ENCODE peak calls at places on chromosomes 1 and 21, in nine cellular contexts. G is NCI-H2081; A is endothelial cell; V is stromal cell of bone marrow; D is T-helper 2 cell; B is activated T-cell treated with anti-CD3 and anti-CD28 coated beads, Interleukin-2, amount 50 U/mL, for 4 hours; M is C1 segment of cervical spinal cord; X is dermis blood vessel endothelial cell; P is AG04450. R is an unnamed sample.

GRCh38 chr1:218669431-218669830 is 324.3 kb downstream of the TGFB2 start:
- DNase-seq in G (no peak), A (no peak), V (no peak), D (no peak), B (no peak), M (no peak), X (no peak), P (no peak), R (no peak)

GRCh38 chr1:184242507-184242943 is 144.3 kb upstream of the C1orf21 start:
- DNase-seq in G (no peak), A (no peak), V (peak; percentile 33), D (no peak), B (no peak), M (no peak), X (peak; percentile 32), P (peak; percentile 49), R (peak; percentile 21)

GRCh38 chr21:46368533-46369285 is 44.8 kb downstream of the PCNT start:
- DNase-seq in G (no peak), A (no peak), V (no peak), D (no peak), B (no peak), M (no peak), X (peak; percentile 17), P (no peak), R (peak; percentile 20)

GRCh38 chr1:37817481-37817880 is 9.5 kb upstream of the YRDC start:
- DNase-seq in G (peak; percentile 25), A (no peak), V (no peak), D (no peak), B (no peak), M (no peak), X (no peak), P (no peak), R (peak; percentile 4)

GRCh38 chr21:16519656-16520055 is 789.9 kb downstream of the USP25 start:
- DNase-seq in G (no peak), A (no peak), V (no peak), D (no peak), B (no peak), M (no peak), X (no peak), P (no peak), R (no peak)

GRCh38 chr1:94325379-94326302 is 88.3 kb upstream of the ARHGAP29 start:
- DNase-seq in G (peak; percentile 54), A (no peak), V (peak; percentile 91), D (no peak), B (no peak), M (no peak), X (peak; percentile 97), P (peak; percentile 94), R (no peak)

GRCh38 chr1:58738873-58739272 is 39.0 kb upstream of the MYSM1 start:
- DNase-seq in G (no peak), A (no peak), V (no peak), D (no peak), B (no peak), M (no peak), X (no peak), P (no peak), R (peak; percentile 75)

GRCh38 chr1:233042834-233043233 is 92.4 kb downstream of the NTPCR start:
- DNase-seq in G (no peak), A (no peak), V (no peak), D (no peak), B (no peak), M (no peak), X (no peak), P (no peak), R (no peak)

GRCh38 chr1:29677028-29678024 is 441.0 kb downstream of the PTPRU start:
- DNase-seq in G (no peak), A (no peak), V (no peak), D (no peak), B (no peak), M (no peak), X (no peak), P (no peak), R (no peak)

GRCh38 chr1:42335809-42336518 is 929 bp upstream of the FOXJ3 start:
- DNase-seq in G (peak; percentile 97), A (no peak), V (no peak), D (no peak), B (no peak), M (no peak), X (peak; percentile 35), P (no peak), R (peak; percentile 28)

GRCh38 chr1:220880726-220881506 is 1.7 kb downstream of the HLX start:
- DNase-seq in G (no peak), A (no peak), V (peak; percentile 62), D (no peak), B (no peak), M (no peak), X (peak; percentile 55), P (no peak), R (peak; percentile 70)

GRCh38 chr1:31248276-31248675 is 8.6 kb upstream of the NKAIN1 start:
- DNase-seq in G (no peak), A (no peak), V (no peak), D (no peak), B (no peak), M (no peak), X (no peak), P (no peak), R (no peak)

GRCh38 chr1:83959824-83960441 is 39.0 kb downstream of the TTLL7 start:
- DNase-seq in G (no peak), A (no peak), V (peak; percentile 21), D (no peak), B (no peak), M (no peak), X (no peak), P (no peak), R (no peak)

GRCh38 chr1:184632415-184633175 is 122.1 kb downstream of the EDEM3 start:
- DNase-seq in G (no peak), A (no peak), V (no peak), D (no peak), B (no peak), M (no peak), X (no peak), P (no peak), R (no peak)

GRCh38 chr1:107897428-107898339 is 67.3 kb downstream of the VAV3 start:
- DNase-seq in G (no peak), A (no peak), V (no peak), D (no peak), B (peak; percentile 13), M (no peak), X (peak; percentile 24), P (no peak), R (peak; percentile 62)

GRCh38 chr1:38344705-38345104 is 298.1 kb upstream of the POU3F1 start:
- DNase-seq in G (no peak), A (no peak), V (no peak), D (no peak), B (no peak), M (no peak), X (no peak), P (no peak), R (no peak)

GRCh38 chr1:235902638-235903542 is 36.2 kb upstream of the LYST start:
- DNase-seq in G (no peak), A (no peak), V (peak; percentile 64), D (no peak), B (no peak), M (no peak), X (peak; percentile 46), P (no peak), R (no peak)

R was measured in Kasumi-1.